ENCODE peak calls at places on chromosomes 3 and 15, in six cellular contexts. X, Q, R, W, U and S are unnamed samples.

GRCh38 chr15:29556385-29556784 is 265.9 kb downstream of the TJP1 start:
- DNase-seq in U (no peak), X (no peak), W (no peak), Q (no peak), R (no peak), S (no peak)

GRCh38 chr3:129112308-129113052 is 9.1 kb downstream of the RAB43 start:
- DNase-seq in U (no peak), W (no peak), Q (peak), R (peak), X (no peak), S (no peak)

GRCh38 chr3:79767953-79768282 is at the start of gene ROBO1:
- DNase-seq in R (no peak), Q (peak), W (peak), X (peak), U (peak), S (no peak)

GRCh38 chr15:65212097-65212496 is 824 bp upstream of the CILP start:
- DNase-seq in Q (no peak), R (peak), W (no peak), X (peak), U (peak), S (no peak)

GRCh38 chr3:190024912-190025311 is 95.8 kb downstream of the P3H2 start:
- DNase-seq in W (peak), R (no peak), Q (no peak), X (no peak), U (no peak), S (no peak)

GRCh38 chr3:15409774-15410173 is 17.6 kb downstream of the METTL6 start:
- DNase-seq in R (no peak), X (no peak), Q (no peak), W (no peak), U (no peak), S (no peak)

GRCh38 chr3:7813412-7813811 is 688.2 kb upstream of the LMCD1 start:
- DNase-seq in W (no peak), U (no peak), R (no peak), Q (no peak), X (no peak), S (no peak)

GRCh38 chr3:196518999-196519737 is 4.0 kb upstream of the SMCO1 start:
- DNase-seq in Q (peak), W (peak), X (peak), U (peak), R (peak), S (no peak)

GRCh38 chr3:153164009-153164550 is 2.1 kb downstream of the RAP2B start:
- DNase-seq in Q (no peak), X (no peak), U (no peak), R (no peak), W (no peak), S (no peak)

GRCh38 chr3:115401891-115402501 is 221.3 kb upstream of the GAP43 start:
- DNase-seq in U (no peak), W (peak), X (no peak), R (no peak), Q (peak), S (no peak)
- H2AFZ ChIP-seq in U (no peak), W (no peak), X (no peak), R (no peak), Q (no peak), S (no peak)

DNA sequence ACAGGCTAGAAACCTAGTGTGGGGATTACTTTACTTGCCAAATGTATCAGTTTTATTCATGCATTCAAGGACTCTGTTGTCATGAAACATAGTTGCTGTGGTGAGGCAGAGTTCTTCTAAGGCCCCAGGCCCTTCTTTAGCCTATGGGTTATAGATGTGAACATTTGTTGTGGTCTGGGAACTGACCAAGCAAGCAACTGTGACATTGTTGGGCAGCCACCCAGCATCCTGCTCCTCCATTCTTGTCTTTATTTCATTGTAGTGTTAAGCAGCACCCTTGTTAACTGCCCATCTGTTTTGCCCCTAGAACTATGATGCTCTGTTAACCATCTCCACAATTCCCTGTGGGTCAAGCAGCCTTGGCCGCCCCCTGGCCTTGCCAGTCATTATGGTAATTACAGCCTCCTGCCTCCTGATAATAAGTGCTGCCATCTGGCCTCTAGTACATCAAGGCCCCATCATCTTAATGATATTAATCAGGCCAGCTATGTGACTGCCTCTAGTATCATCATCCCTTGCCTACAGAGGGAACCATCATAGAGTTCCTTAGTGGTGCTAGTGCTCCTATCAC is 12.2 kb upstream of the IFT57 start:
- DNase-seq in R (no peak), X (no peak), Q (no peak), U (no peak), W (no peak), S (no peak)
- H2AFZ ChIP-seq in R (no peak), X (no peak), Q (no peak), U (no peak), W (no peak), S (no peak)

GRCh38 chr15:85800460-85801123 is 5.9 kb upstream of the KLHL25 start:
- DNase-seq in U (peak), X (peak), R (peak), W (peak), Q (peak), S (no peak)

GRCh38 chr15:85805392-85805791 is 10.7 kb upstream of the KLHL25 start:
- DNase-seq in W (no peak), X (no peak), R (no peak), Q (no peak), U (no peak), S (no peak)

GRCh38 chr15:85810075-85810474 is 15.3 kb upstream of the KLHL25 start:
- DNase-seq in X (no peak), R (no peak), U (no peak), W (no peak), Q (no peak), S (no peak)

GRCh38 chr15:85804481-85805165 is 9.9 kb upstream of the KLHL25 start:
- DNase-seq in X (no peak), R (no peak), W (no peak), U (no peak), Q (no peak), S (no peak)
- H2AFZ ChIP-seq in X (no peak), R (no peak), W (no peak), U (no peak), Q (no peak), S (no peak)

GRCh38 chr3:43155464-43156121 is 49.7 kb upstream of the POMGNT2 start:
- DNase-seq in R (no peak), W (peak), U (peak), Q (peak), X (peak), S (peak)

GRCh38 chr3:43153189-43154083 is 47.6 kb upstream of the POMGNT2 start:
- DNase-seq in W (peak), U (no peak), X (peak), R (no peak), Q (peak), S (no peak)

GRCh38 chr3:43156812-43157455 is 51.1 kb upstream of the POMGNT2 start:
- DNase-seq in U (no peak), W (no peak), Q (no peak), X (no peak), R (no peak), S (no peak)

GRCh38 chr3:43152649-43153048 is 46.8 kb upstream of the POMGNT2 start:
- DNase-seq in U (no peak), W (no peak), X (peak), R (no peak), Q (peak), S (no peak)

DNA sequence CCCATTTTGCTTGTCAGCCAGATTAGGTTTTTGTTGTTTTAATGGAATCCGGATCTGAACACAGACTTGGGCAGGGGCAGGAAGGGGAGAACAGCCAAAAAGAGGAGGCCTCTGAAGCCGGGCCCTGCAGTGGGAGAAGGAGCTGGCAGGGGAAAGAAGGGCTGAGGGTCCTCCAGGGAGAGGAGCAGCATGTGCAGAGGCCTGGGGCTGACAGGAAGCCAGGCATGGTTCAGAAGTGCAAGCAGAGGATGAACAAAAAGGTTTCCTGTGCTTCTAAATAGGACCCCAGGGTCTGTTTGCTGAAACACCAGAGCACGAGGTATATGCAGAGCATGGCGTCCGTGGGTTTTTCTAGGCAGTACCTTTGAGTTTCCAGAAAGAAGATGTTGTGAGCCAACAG is 49.1 kb upstream of the POMGNT2 start:
- DNase-seq in R (no peak), U (no peak), X (no peak), W (no peak), Q (no peak), S (no peak)
- H2AFZ ChIP-seq in R (no peak), U (no peak), X (no peak), W (no peak), Q (no peak), S (no peak)